ENCODE peak calls at places on chromosome 7, in six cellular contexts. H is GM23338, M is dermis blood vessel endothelial cell, V is endothelial cell, E is HTR-8/SVneo, U is heart right ventricle. W is an unnamed sample.

GRCh38 chr7:92767427-92767826 is 68.9 kb downstream of the CDK6 start:
- DNase-seq in H (no peak), M (no peak), V (no peak), E (no peak), U (no peak), W (no peak)

GRCh38 chr7:106592282-106593027 is 68.5 kb downstream of the CCDC71L start:
- DNase-seq in H (no peak), M (no peak), V (no peak), E (no peak), U (no peak), W (no peak)

GRCh38 chr7:12705878-12706277 is 18.4 kb downstream of the ARL4A start:
- DNase-seq in H (no peak), M (no peak), V (no peak), E (no peak), U (no peak), W (no peak)

GRCh38 chr7:42232275-42232674 is 4.7 kb downstream of the GLI3 start:
- DNase-seq in H (peak; percentile 25), M (no peak), V (no peak), E (no peak), U (no peak), W (no peak)

GRCh38 chr7:22831602-22832001 is 9.0 kb upstream of the TOMM7 start:
- DNase-seq in H (no peak), M (no peak), V (no peak), E (no peak), U (no peak), W (no peak)

GRCh38 chr7:72538856-72539255 is 126.7 kb upstream of the CALN1 start:
- DNase-seq in H (no peak), M (no peak), V (no peak), E (no peak), U (no peak), W (no peak)

GRCh38 chr7:129771201-129771927 is 159.8 kb downstream of the NRF1 start:
- DNase-seq in H (no peak), M (no peak), V (no peak), E (no peak), U (no peak), W (no peak)

GRCh38 chr7:75989726-75990388 is 4.5 kb downstream of the TMEM120A start:
- DNase-seq in H (no peak), M (no peak), V (no peak), E (no peak), U (peak; percentile 80), W (no peak)

GRCh38 chr7:20102970-20103369 is 114.2 kb downstream of the MACC1 start:
- DNase-seq in H (no peak), M (no peak), V (no peak), E (no peak), U (no peak), W (no peak)